ENCODE peak calls at places on chromosomes 11 and 22, in four cellular contexts. One of them, this sample, is unnamed.

GRCh38 chr22:43811777-43812148 is 342 bp downstream of the EFCAB6 start:
- DNase-seq in spleen: no peak
- DNase-seq in transverse colon: peak; percentile 13
- DNase-seq in GM23338: peak; percentile 30
- DNase-seq in this sample: no peak

GRCh38 chr11:123494195-123495050 is 64.4 kb downstream of the GRAMD1B start:
- DNase-seq in spleen: no peak
- DNase-seq in transverse colon: no peak
- DNase-seq in GM23338: peak; percentile 72
- DNase-seq in this sample: no peak

GRCh38 chr11:109132539-109132938 is 289.5 kb upstream of the C11orf87 start:
- DNase-seq in transverse colon: no peak
- DNase-seq in spleen: no peak
- DNase-seq in GM23338: peak; percentile 55
- DNase-seq in this sample: no peak

GRCh38 chr11:110196241-110196754 is 100.1 kb downstream of the RDX start:
- DNase-seq in transverse colon: peak; percentile 20
- DNase-seq in spleen: no peak
- DNase-seq in GM23338: no peak
- DNase-seq in this sample: no peak

GRCh38 chr11:94922675-94923347 is 50.5 kb downstream of the CWC15 start:
- DNase-seq in spleen: no peak
- DNase-seq in transverse colon: no peak
- DNase-seq in GM23338: no peak
- DNase-seq in this sample: no peak

GRCh38 chr11:20609727-20610707 is 10.6 kb downstream of the SLC6A5 start:
- DNase-seq in transverse colon: peak; percentile 62
- DNase-seq in spleen: peak; percentile 86
- DNase-seq in GM23338: peak; percentile 94
- DNase-seq in this sample: peak; percentile 37

GRCh38 chr11:14519692-14520085 is 497 bp downstream of the PSMA1 start:
- DNase-seq in GM23338: no peak
- DNase-seq in transverse colon: no peak
- DNase-seq in spleen: no peak
- DNase-seq in this sample: no peak

GRCh38 chr11:124798991-124799383 is 1.2 kb downstream of the MSANTD2 start:
- DNase-seq in transverse colon: peak; percentile 11
- DNase-seq in GM23338: peak; percentile 56
- DNase-seq in spleen: no peak
- DNase-seq in this sample: no peak

GRCh38 chr22:37747090-37747714 is 50.4 kb downstream of the TRIOBP start:
- DNase-seq in GM23338: no peak
- DNase-seq in transverse colon: no peak
- DNase-seq in spleen: no peak
- DNase-seq in this sample: no peak

GRCh38 chr11:12885717-12886226 is 123.3 kb upstream of the RASSF10 start:
- DNase-seq in GM23338: no peak
- DNase-seq in spleen: no peak
- DNase-seq in transverse colon: no peak
- DNase-seq in this sample: no peak

GRCh38 chr11:78070606-78071005 is 6.9 kb downstream of the THRSP start:
- DNase-seq in spleen: no peak
- DNase-seq in transverse colon: no peak
- DNase-seq in GM23338: no peak
- DNase-seq in this sample: no peak

DNA sequence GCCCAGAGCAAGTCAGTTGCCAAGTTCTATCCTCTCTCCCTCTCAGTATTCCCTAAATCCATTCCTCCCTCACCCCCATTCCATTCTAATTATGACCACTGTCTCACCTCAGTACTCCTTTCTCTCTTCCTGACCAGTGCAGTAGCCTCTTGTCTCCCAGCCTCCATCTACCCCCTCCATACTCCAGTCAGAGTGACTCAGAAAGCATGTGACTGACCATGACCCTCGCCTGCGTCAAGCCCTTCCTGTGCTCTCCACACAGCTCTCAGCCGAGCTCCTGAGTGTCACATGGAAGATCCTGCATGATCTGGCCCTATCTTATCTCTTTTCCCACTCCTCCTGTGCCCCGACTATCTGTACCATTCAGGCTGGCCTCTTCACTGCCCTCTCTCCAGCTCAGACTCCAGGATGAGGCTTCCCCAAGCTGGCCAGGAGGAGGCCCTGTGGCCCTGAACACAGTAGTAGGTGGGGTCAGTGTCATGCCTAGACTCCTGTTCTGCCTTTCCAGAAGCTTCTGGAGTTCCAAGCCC is 42.6 kb downstream of the NEU3 start:
- DNase-seq in spleen: no peak
- DNase-seq in transverse colon: no peak
- DNase-seq in GM23338: no peak
- DNase-seq in this sample: no peak
- TF ChIP-seq POLR2AphosphoS5 in spleen: no peak
- TF ChIP-seq POLR2AphosphoS5 in transverse colon: no peak
- TF ChIP-seq POLR2AphosphoS5 in GM23338: no peak
- TF ChIP-seq POLR2AphosphoS5 in this sample: no peak

DNA sequence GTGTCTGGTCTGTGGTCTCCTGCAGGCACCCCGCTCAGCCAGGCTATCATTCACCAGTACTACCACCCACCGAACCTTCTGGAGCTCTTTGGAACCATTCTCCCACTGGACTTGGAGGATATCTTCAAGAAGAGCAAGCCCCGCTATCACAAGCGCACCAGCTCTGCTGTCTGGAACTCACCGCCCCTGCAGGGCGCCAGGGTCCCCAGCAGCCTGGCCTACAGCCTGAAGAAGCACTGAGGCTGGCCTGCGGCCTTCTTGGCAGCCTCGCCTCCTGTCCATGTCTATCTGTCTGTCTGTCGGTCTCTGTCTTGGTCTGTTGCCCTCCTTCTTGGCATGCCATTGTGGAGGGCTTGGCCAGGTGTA is 27.9 kb downstream of the INCENP start:
- DNase-seq in transverse colon: no peak
- DNase-seq in GM23338: no peak
- DNase-seq in spleen: peak; percentile 61
- DNase-seq in this sample: no peak
- TF ChIP-seq POLR2AphosphoS5 in transverse colon: no peak
- TF ChIP-seq POLR2AphosphoS5 in GM23338: no peak
- TF ChIP-seq POLR2AphosphoS5 in spleen: no peak
- TF ChIP-seq POLR2AphosphoS5 in this sample: no peak

GRCh38 chr11:72680624-72681158 is 6.5 kb upstream of the PDE2A start:
- DNase-seq in transverse colon: no peak
- DNase-seq in spleen: no peak
- DNase-seq in GM23338: no peak
- DNase-seq in this sample: no peak

GRCh38 chr11:72683782-72684200 is 9.6 kb upstream of the PDE2A start:
- DNase-seq in spleen: peak; percentile 91
- DNase-seq in transverse colon: peak; percentile 60
- DNase-seq in GM23338: peak; percentile 82
- DNase-seq in this sample: peak; percentile 49

GRCh38 chr11:72682238-72682872 is 8.1 kb upstream of the PDE2A start:
- DNase-seq in transverse colon: no peak
- DNase-seq in spleen: no peak
- DNase-seq in GM23338: no peak
- DNase-seq in this sample: no peak

GRCh38 chr11:72679869-72680268 is 5.6 kb upstream of the PDE2A start:
- DNase-seq in GM23338: no peak
- DNase-seq in spleen: no peak
- DNase-seq in transverse colon: no peak
- DNase-seq in this sample: no peak

GRCh38 chr11:72681226-72682153 is 7.3 kb upstream of the PDE2A start:
- DNase-seq in spleen: no peak
- DNase-seq in GM23338: no peak
- DNase-seq in transverse colon: no peak
- DNase-seq in this sample: no peak
- TF ChIP-seq POLR2AphosphoS5 in spleen: peak; percentile 83
- TF ChIP-seq POLR2AphosphoS5 in GM23338: peak; percentile 34
- TF ChIP-seq POLR2AphosphoS5 in transverse colon: no peak
- TF ChIP-seq POLR2AphosphoS5 in this sample: no peak

GRCh38 chr11:15653191-15653590 is 538.5 kb downstream of the INSC start:
- DNase-seq in GM23338: no peak
- DNase-seq in spleen: no peak
- DNase-seq in transverse colon: no peak
- DNase-seq in this sample: no peak

GRCh38 chr11:15651782-15652181 is 537.1 kb downstream of the INSC start:
- DNase-seq in spleen: no peak
- DNase-seq in transverse colon: no peak
- DNase-seq in GM23338: no peak
- DNase-seq in this sample: no peak

GRCh38 chr11:15649371-15650104 is 534.8 kb downstream of the INSC start:
- DNase-seq in GM23338: no peak
- DNase-seq in spleen: no peak
- DNase-seq in transverse colon: no peak
- DNase-seq in this sample: no peak

GRCh38 chr11:15651033-15651432 is 536.3 kb downstream of the INSC start:
- DNase-seq in transverse colon: no peak
- DNase-seq in GM23338: peak; percentile 13
- DNase-seq in spleen: no peak
- DNase-seq in this sample: no peak

DNA sequence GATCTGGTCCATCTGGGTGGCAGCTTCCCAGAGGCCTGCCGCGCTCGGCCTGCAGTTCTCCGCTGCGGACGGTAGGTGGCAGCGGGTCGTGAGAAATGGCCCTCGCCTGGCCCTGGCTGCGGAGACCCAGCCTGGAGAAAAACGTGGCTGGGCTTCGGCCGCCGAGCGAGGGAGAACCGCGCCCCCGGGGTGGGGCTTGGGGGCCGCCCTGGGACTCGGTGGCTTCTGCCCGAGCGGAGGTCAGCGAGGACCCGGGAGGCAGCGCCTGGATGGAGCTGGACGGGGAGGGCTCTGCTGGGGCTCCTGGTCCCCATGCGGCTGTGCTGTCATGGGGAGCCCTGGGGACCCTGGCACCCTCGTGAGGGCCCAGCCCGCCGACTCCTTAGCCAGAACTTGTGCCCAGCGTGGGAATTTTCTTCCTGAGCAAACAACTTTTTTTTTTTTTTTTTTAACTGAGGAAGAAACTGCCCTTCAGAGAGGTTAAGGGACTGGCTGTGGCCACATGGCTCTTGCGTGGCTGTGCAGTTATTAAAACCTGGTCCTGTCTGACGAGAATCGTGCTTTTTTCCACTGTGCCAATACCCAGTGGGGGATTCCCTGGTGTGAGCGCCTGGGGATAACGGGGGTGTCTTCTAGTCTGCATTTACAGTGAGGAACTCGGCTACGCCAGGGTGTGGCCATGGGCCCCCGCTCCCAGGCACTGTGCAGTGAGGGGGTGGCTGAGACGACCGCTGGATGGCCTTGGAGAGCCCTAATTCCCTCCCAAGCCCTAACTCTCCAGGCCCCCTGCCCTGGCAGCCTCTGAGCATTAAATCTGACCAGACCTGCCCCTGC is 535.6 kb downstream of the INSC start:
- DNase-seq in spleen: peak; percentile 96
- DNase-seq in GM23338: peak; percentile 93
- DNase-seq in transverse colon: peak; percentile 94
- DNase-seq in this sample: peak; percentile 89
- TF ChIP-seq POLR2AphosphoS5 in spleen: peak; percentile 83
- TF ChIP-seq POLR2AphosphoS5 in GM23338: no peak
- TF ChIP-seq POLR2AphosphoS5 in transverse colon: peak; percentile 40
- TF ChIP-seq POLR2AphosphoS5 in this sample: peak; percentile 73

GRCh38 chr11:132226522-132226921 is 856.1 kb downstream of the NTM start:
- DNase-seq in transverse colon: no peak
- DNase-seq in spleen: no peak
- DNase-seq in GM23338: no peak
- DNase-seq in this sample: no peak

GRCh38 chr11:132220464-132220863 is 850.0 kb downstream of the NTM start:
- DNase-seq in spleen: no peak
- DNase-seq in GM23338: no peak
- DNase-seq in transverse colon: no peak
- DNase-seq in this sample: no peak

GRCh38 chr11:132217856-132218255 is 847.4 kb downstream of the NTM start:
- DNase-seq in transverse colon: no peak
- DNase-seq in spleen: no peak
- DNase-seq in GM23338: no peak
- DNase-seq in this sample: no peak

GRCh38 chr11:132222345-132222744 is 851.9 kb downstream of the NTM start:
- DNase-seq in transverse colon: no peak
- DNase-seq in spleen: no peak
- DNase-seq in GM23338: no peak
- DNase-seq in this sample: no peak
- TF ChIP-seq POLR2AphosphoS5 in transverse colon: no peak
- TF ChIP-seq POLR2AphosphoS5 in spleen: no peak
- TF ChIP-seq POLR2AphosphoS5 in GM23338: no peak
- TF ChIP-seq POLR2AphosphoS5 in this sample: no peak

This sample was measured in prostate gland.